ENCODE peak calls at places on chromosomes 16 and 17, in four cellular contexts. J is sigmoid colon; K is left ventricle myocardium inferior; W is naive thymus-derived CD4-positive, alpha-beta T cell. D is an unnamed sample.

GRCh38 chr16:51134269-51134812 is 16.7 kb downstream of the SALL1 start:
- DNase-seq in J (no peak), K (no peak), W (no peak), D (no peak)

GRCh38 chr16:1082266-1082951 is 9.9 kb downstream of the SSTR5 start:
- DNase-seq in J (no peak), K (no peak), W (no peak), D (no peak)

GRCh38 chr17:65730711-65731169 is 169.3 kb upstream of the AXIN2 start:
- DNase-seq in J (peak; percentile 64), K (no peak), W (no peak), D (no peak)

GRCh38 chr16:14309001-14309886 is 238.1 kb downstream of the MRTFB start:
- DNase-seq in J (no peak), K (no peak), W (peak; percentile 71), D (peak; percentile 76)

GRCh38 chr17:73551756-73552155 is 92.5 kb downstream of the SDK2 start:
- DNase-seq in J (no peak), K (no peak), W (peak; percentile 18), D (no peak)

GRCh38 chr17:39951924-39952664 is 10.7 kb upstream of the GSDMA start:
- DNase-seq in J (peak; percentile 71), K (no peak), W (peak; percentile 8), D (no peak)

GRCh38 chr17:35627417-35627816 is 40.3 kb downstream of the AP2B1 start:
- DNase-seq in J (no peak), K (no peak), W (no peak), D (no peak)

GRCh38 chr16:88925540-88925887 is 51.5 kb downstream of the CBFA2T3 start:
- DNase-seq in J (no peak), K (no peak), W (no peak), D (no peak)

GRCh38 chr16:47858333-47859067 is 297.3 kb downstream of the ABCC12 start:
- DNase-seq in J (no peak), K (no peak), W (no peak), D (no peak)

GRCh38 chr16:50702725-50703124 is 9.3 kb downstream of the NOD2 start:
- DNase-seq in J (no peak), K (no peak), W (no peak), D (no peak)

GRCh38 chr17:13601776-13602551 is at the start of gene HS3ST3A1:
- DNase-seq in J (peak; percentile 78), K (peak; percentile 33), W (no peak), D (no peak)

GRCh38 chr17:74527756-74528155 is 3.5 kb downstream of the CD300LB start:
- DNase-seq in J (peak; percentile 25), K (no peak), W (no peak), D (peak; percentile 14)

GRCh38 chr17:43880420-43880991 is 26.8 kb downstream of the MPP2 start:
- DNase-seq in J (no peak), K (no peak), W (peak; percentile 33), D (no peak)

GRCh38 chr17:82366749-82367148 is 4.8 kb upstream of the UTS2R start:
- DNase-seq in J (no peak), K (no peak), W (no peak), D (no peak)

GRCh38 chr17:4710693-4711634 is 532 bp downstream of the ARRB2 start:
- DNase-seq in J (no peak), K (no peak), W (peak; percentile 49), D (no peak)

GRCh38 chr16:50841081-50841886 is 99.4 kb downstream of the CYLD start:
- DNase-seq in J (no peak), K (no peak), W (peak; percentile 31), D (no peak)

GRCh38 chr17:3683054-3683511 is 12.9 kb downstream of the P2RX5 start:
- DNase-seq in J (no peak), K (no peak), W (peak; percentile 67), D (no peak)

GRCh38 chr16:30173054-30173453 is 10.3 kb upstream of the CORO1A start:
- DNase-seq in J (no peak), K (no peak), W (no peak), D (no peak)

GRCh38 chr17:74865504-74866197 is 6.0 kb upstream of the GRIN2C start:
- DNase-seq in J (no peak), K (no peak), W (no peak), D (no peak)

DNA sequence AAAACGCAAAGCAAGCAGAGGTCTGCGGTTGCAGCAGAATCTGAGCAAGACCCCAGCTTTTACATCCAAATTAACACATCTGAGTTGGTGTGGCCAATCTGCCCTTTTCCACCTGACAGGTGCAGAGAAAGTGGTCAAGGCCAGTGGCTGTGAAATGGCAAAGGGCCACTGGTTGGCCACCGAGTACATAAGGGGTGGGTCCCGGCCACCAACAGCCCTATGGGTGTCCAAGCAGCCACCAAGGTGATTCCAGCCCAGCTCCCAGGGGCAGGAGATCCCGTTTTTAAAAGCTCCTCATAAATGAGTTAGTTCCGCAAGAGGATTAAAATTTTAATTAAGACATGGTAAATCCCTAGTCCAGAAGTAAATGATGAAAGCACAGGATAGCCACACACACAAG is 29.1 kb downstream of the USP7 start:
- DNase-seq in J (no peak), K (no peak), W (no peak), D (no peak)
- H3K4me1 ChIP-seq in J (peaks cover 51% of the 10 kb centered on the region), K (peaks cover 77% of the 10 kb centered on the region), W (peaks cover 29% of the 10 kb centered on the region), D (peaks cover 8% of the 10 kb centered on the region)

DNA sequence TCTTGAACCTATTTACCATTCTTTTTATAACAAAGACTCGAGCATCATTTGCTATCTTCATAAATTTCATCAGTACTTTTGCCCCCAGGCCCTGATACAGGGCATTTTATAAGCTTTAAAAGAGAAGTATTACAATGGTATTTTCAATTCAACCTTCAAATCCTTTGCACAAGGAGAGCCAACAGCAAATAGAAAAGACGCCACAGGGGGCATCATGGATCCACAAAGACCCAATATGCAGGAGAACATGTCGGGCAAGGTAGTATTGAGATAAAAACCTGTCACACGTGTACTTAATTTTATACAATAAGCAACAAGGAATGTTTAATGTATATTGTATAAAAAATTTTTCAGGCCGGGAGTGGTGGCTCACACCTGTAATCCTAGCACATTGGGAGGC is 10.2 kb downstream of the MAP3K14 start:
- DNase-seq in J (no peak), K (no peak), W (no peak), D (no peak)
- H3K4me1 ChIP-seq in J (peaks cover 99% of the 10 kb centered on the region), K (peaks cover 98% of the 10 kb centered on the region), W (peaks cover 27% of the 10 kb centered on the region), D (peaks cover 40% of the 10 kb centered on the region)

GRCh38 chr16:78665373-78665772 is 565.9 kb downstream of the WWOX start:
- DNase-seq in J (no peak), K (no peak), W (no peak), D (no peak)
- H3K4me1 ChIP-seq in J (no peaks in the 10 kb centered on the region), K (peaks cover 16% of the 10 kb centered on the region), W (no peaks in the 10 kb centered on the region), D (no peaks in the 10 kb centered on the region)

DNA sequence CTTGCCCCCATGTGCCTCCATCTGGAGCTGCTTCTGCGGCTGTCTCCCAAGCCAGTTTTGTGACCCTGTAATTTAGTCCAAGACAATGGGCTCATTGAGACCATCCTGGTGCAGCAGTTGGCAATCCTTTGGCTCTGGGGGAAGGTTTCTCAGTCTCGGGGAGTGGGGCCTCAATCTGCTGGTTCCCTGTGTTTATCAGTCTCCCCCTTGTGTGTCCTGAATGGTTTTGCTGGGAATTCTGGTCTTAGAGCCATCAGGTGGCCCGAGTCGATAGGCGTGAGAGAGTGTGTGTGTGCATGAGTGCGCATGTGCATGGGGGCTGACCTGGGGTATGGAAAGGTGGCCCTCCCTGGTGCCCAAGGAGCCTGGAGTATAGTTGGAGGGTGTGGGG is 234.8 kb downstream of the SEC14L1 start:
- DNase-seq in J (peak; percentile 72), K (no peak), W (no peak), D (no peak)
- H3K4me1 ChIP-seq in J (peaks cover 85% of the 10 kb centered on the region), K (peaks cover 98% of the 10 kb centered on the region), W (peaks cover 62% of the 10 kb centered on the region), D (peaks cover 47% of the 10 kb centered on the region)

GRCh38 chr17:34249497-34249877 is 5.6 kb upstream of the CCL2 start:
- DNase-seq in J (no peak), K (peak; percentile 36), W (no peak), D (no peak)
- H3K4me1 ChIP-seq in J (peaks cover 74% of the 10 kb centered on the region), K (peaks cover 68% of the 10 kb centered on the region), W (no peaks in the 10 kb centered on the region), D (peaks cover 15% of the 10 kb centered on the region)

GRCh38 chr17:76733618-76733957 is 3.5 kb downstream of the SRSF2 start:
- DNase-seq in J (no peak), K (no peak), W (no peak), D (no peak)

GRCh38 chr17:76735586-76736348 is 1.4 kb downstream of the SRSF2 start:
- DNase-seq in J (no peak), K (no peak), W (no peak), D (no peak)

GRCh38 chr17:76734080-76734840 is 2.9 kb downstream of the SRSF2 start:
- DNase-seq in J (no peak), K (no peak), W (no peak), D (no peak)

GRCh38 chr17:76736349-76737081 is 616 bp downstream of the SRSF2 start:
- DNase-seq in J (peak; percentile 91), K (peak; percentile 84), W (peak; percentile 70), D (peak; percentile 83)

DNA sequence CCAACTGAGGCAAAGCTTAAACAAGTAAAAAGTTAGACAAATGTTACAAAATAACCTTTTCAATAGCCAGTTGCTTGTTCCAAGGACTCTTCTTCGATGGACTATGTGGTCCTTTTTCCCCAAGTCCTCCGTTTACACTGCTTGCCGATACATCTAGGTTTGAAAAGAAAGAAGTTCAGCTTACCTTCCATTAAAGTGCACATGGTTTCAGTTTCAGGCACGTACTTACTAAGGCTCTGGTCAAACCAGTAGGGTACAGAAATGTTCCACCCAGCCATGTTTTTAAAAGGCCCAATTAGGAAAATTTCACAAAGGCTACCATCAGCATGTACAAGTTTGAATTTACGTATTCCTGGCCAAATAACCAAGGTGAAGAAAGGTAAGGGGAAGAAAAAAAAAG is 2.1 kb downstream of the SRSF2 start:
- DNase-seq in J (no peak), K (no peak), W (no peak), D (no peak)
- H3K4me1 ChIP-seq in J (peaks cover 68% of the 10 kb centered on the region), K (peaks cover 84% of the 10 kb centered on the region), W (peaks cover 58% of the 10 kb centered on the region), D (peaks cover 21% of the 10 kb centered on the region)

GRCh38 chr17:70956731-70957130 is 787.4 kb downstream of the KCNJ2 start:
- DNase-seq in J (no peak), K (no peak), W (no peak), D (no peak)
- H3K4me1 ChIP-seq in J (no peaks in the 10 kb centered on the region), K (no peaks in the 10 kb centered on the region), W (no peaks in the 10 kb centered on the region), D (no peaks in the 10 kb centered on the region)

DNA sequence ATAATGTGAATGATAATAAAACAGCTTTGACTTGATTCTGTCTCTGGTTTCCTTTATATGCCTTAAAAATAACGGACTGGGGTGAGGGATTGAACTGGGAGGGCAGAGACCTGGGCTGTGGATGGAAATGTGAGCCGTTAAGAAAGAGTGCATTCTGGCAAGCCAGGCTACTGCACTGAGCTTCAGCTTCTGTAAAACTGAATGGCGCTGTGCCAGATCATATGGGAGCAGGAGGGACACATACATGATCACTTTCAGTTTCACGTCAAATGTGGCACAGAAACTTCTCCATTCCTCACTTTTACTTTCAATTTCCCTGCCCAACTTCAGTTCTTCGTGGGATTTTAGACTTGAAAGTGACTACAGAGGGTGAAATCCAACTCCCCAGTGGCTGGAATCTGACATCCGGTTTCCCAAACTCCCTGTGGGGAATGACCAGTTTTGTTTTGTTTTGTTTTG is 1.1 kb downstream of the MT2A start:
- DNase-seq in J (peak; percentile 89), K (no peak), W (peak; percentile 69), D (peak; percentile 60)
- H3K4me1 ChIP-seq in J (peaks cover 44% of the 10 kb centered on the region), K (peaks cover 66% of the 10 kb centered on the region), W (peaks cover 34% of the 10 kb centered on the region), D (peaks cover 18% of the 10 kb centered on the region)

GRCh38 chr16:3771513-3771912 is 54.2 kb upstream of the TRAP1 start:
- DNase-seq in J (no peak), K (no peak), W (no peak), D (no peak)

GRCh38 chr16:3770530-3770929 is 53.2 kb upstream of the TRAP1 start:
- DNase-seq in J (no peak), K (no peak), W (no peak), D (no peak)

GRCh38 chr16:3769942-3770341 is 52.6 kb upstream of the TRAP1 start:
- DNase-seq in J (no peak), K (no peak), W (no peak), D (no peak)

GRCh38 chr16:3767333-3767977 is 50.1 kb upstream of the TRAP1 start:
- DNase-seq in J (no peak), K (no peak), W (no peak), D (no peak)

GRCh38 chr16:3769013-3769412 is 51.7 kb upstream of the TRAP1 start:
- DNase-seq in J (no peak), K (no peak), W (no peak), D (no peak)
- H3K4me1 ChIP-seq in J (peaks cover 19% of the 10 kb centered on the region), K (peaks cover 34% of the 10 kb centered on the region), W (no peaks in the 10 kb centered on the region), D (no peaks in the 10 kb centered on the region)